ENCODE peak calls at places on chromosomes 3 and 15, in nine cellular contexts. M is OCI-LY7, L is WTC11, C is endothelial cell, U is cardiac fibroblast, G is GM20000, Z is upper lobe of left lung, Y is progenitor cell of endocrine pancreas, K is glutamatergic neuron. T is an unnamed sample.

GRCh38 chr3:143329567-143330164 is 210.1 kb downstream of the CHST2 start:
- DNase-seq in M (no peak), L (no peak), C (no peak), U (no peak), G (no peak), Z (peak), Y (no peak), K (peak), T (no peak)

GRCh38 chr3:133488785-133489367 is 84.6 kb upstream of the CDV3 start:
- DNase-seq in M (peak), L (no peak), C (no peak), U (peak), G (no peak), Z (no peak), Y (no peak), K (no peak), T (no peak)

GRCh38 chr3:13254028-13254951 is 165.8 kb downstream of the NUP210 start:
- DNase-seq in M (no peak), L (no peak), C (no peak), U (no peak), G (no peak), Z (no peak), Y (no peak), K (no peak), T (no peak)

GRCh38 chr3:160980740-160981139 is 124.4 kb downstream of the B3GALNT1 start:
- DNase-seq in M (no peak), L (no peak), C (no peak), U (no peak), G (peak), Z (no peak), Y (no peak), K (no peak), T (no peak)

GRCh38 chr15:45393851-45394250 is 15.5 kb upstream of the GATM start:
- DNase-seq in M (peak), L (peak), C (no peak), U (peak), G (no peak), Z (no peak), Y (no peak), K (no peak), T (no peak)

GRCh38 chr3:82628385-82629014 is 867.1 kb upstream of the GBE1 start:
- DNase-seq in M (no peak), L (no peak), C (no peak), U (no peak), G (no peak), Z (no peak), Y (no peak), K (no peak), T (no peak)

GRCh38 chr3:158679547-158680000 is 7.1 kb upstream of the LXN start:
- DNase-seq in M (no peak), L (no peak), C (no peak), U (peak), G (no peak), Z (no peak), Y (no peak), K (no peak), T (no peak)

GRCh38 chr3:172987268-172987667 is 153.8 kb downstream of the SPATA16 start:
- DNase-seq in M (no peak), L (peak), C (peak), U (peak), G (no peak), Z (no peak), Y (no peak), K (no peak), T (no peak)

GRCh38 chr3:49689046-49689886 is at the start of the genes MST1 and RNF123:
- DNase-seq in M (peak), L (peak), C (peak), U (peak), G (peak), Z (peak), Y (peak), K (peak), T (peak)

GRCh38 chr15:28953573-28954195 is 67.9 kb downstream of the APBA2 start:
- DNase-seq in M (no peak), L (no peak), C (no peak), U (no peak), G (no peak), Z (no peak), Y (no peak), K (no peak), T (no peak)

GRCh38 chr3:99938270-99938955 is 120.8 kb downstream of the CMSS1 start:
- DNase-seq in M (no peak), L (no peak), C (no peak), U (peak), G (peak), Z (no peak), Y (no peak), K (no peak), T (no peak)

GRCh38 chr15:90413411-90414379 is 25.7 kb downstream of the IQGAP1 start:
- DNase-seq in M (no peak), L (no peak), C (no peak), U (peak), G (no peak), Z (no peak), Y (no peak), K (no peak), T (no peak)

GRCh38 chr3:151589311-151589710 is 128.4 kb upstream of the IGSF10 start:
- DNase-seq in M (no peak), L (no peak), C (no peak), U (no peak), G (no peak), Z (no peak), Y (no peak), K (no peak), T (no peak)

GRCh38 chr15:24627443-24627842 is 48.1 kb upstream of the NPAP1 start:
- DNase-seq in M (no peak), L (no peak), C (no peak), U (no peak), G (no peak), Z (no peak), Y (no peak), K (no peak), T (no peak)

GRCh38 chr3:8759038-8759755 is 10.2 kb downstream of the OXTR start:
- DNase-seq in M (no peak), L (no peak), C (no peak), U (no peak), G (no peak), Z (no peak), Y (no peak), K (no peak), T (no peak)

GRCh38 chr3:25420168-25420567 is 7.9 kb upstream of the RARB start:
- DNase-seq in M (no peak), L (no peak), C (no peak), U (no peak), G (no peak), Z (no peak), Y (no peak), K (no peak), T (no peak)

GRCh38 chr15:99333981-99334380 is 82.7 kb downstream of the LRRC28 start:
- DNase-seq in M (no peak), L (no peak), C (no peak), U (no peak), G (no peak), Z (no peak), Y (no peak), K (no peak), T (no peak)

GRCh38 chr15:36527512-36528162 is 51.8 kb upstream of the CDIN1 start:
- DNase-seq in M (no peak), L (no peak), C (no peak), U (no peak), G (no peak), Z (no peak), Y (no peak), K (no peak), T (no peak)

GRCh38 chr3:17125738-17126137 is 241.0 kb downstream of the PLCL2 start:
- DNase-seq in M (no peak), L (no peak), C (no peak), U (no peak), G (no peak), Z (no peak), Y (no peak), K (no peak), T (no peak)

GRCh38 chr3:177830411-177830849 is 633.1 kb upstream of the TBL1XR1 start:
- DNase-seq in M (no peak), L (no peak), C (no peak), U (peak), G (no peak), Z (no peak), Y (no peak), K (no peak), T (no peak)

GRCh38 chr3:107752202-107752990 is 229.6 kb downstream of the BBX start:
- DNase-seq in M (peak), L (peak), C (peak), U (peak), G (no peak), Z (no peak), Y (no peak), K (no peak), T (no peak)

GRCh38 chr15:66838202-66838601 is 136.2 kb downstream of the SMAD6 start:
- DNase-seq in M (no peak), L (no peak), C (no peak), U (no peak), G (no peak), Z (no peak), Y (no peak), K (no peak), T (no peak)

GRCh38 chr15:74873756-74874424 is 725 bp upstream of the SCAMP2 start:
- DNase-seq in M (peak), L (peak), C (no peak), U (no peak), G (no peak), Z (no peak), Y (no peak), K (no peak), T (no peak)

GRCh38 chr15:44593042-44593736 is 56.2 kb downstream of the EIF3J start:
- DNase-seq in M (peak), L (no peak), C (no peak), U (peak), G (no peak), Z (no peak), Y (no peak), K (no peak), T (no peak)

GRCh38 chr3:42174679-42175660 is 83.8 kb downstream of the TRAK1 start:
- DNase-seq in M (peak), L (no peak), C (no peak), U (no peak), G (no peak), Z (no peak), Y (no peak), K (no peak), T (no peak)

GRCh38 chr3:105610473-105610872 is 243.8 kb downstream of the ALCAM start:
- DNase-seq in M (no peak), L (no peak), C (no peak), U (no peak), G (no peak), Z (no peak), Y (no peak), K (no peak), T (no peak)

GRCh38 chr3:78201066-78201465 is 1161.2 kb downstream of the ROBO2 start:
- DNase-seq in M (no peak), L (no peak), C (no peak), U (peak), G (no peak), Z (no peak), Y (no peak), K (no peak), T (no peak)

GRCh38 chr15:40336129-40337122 is 4.3 kb downstream of the CCDC9B start:
- DNase-seq in M (peak), L (peak), C (peak), U (no peak), G (peak), Z (peak), Y (no peak), K (peak), T (no peak)

GRCh38 chr3:27714692-27715453 is 7.2 kb downstream of the EOMES start:
- DNase-seq in M (no peak), L (peak), C (no peak), U (no peak), G (peak), Z (peak), Y (no peak), K (peak), T (peak)

GRCh38 chr15:97598353-97598798 is 362.1 kb upstream of the ARRDC4 start:
- DNase-seq in M (no peak), L (no peak), C (no peak), U (no peak), G (no peak), Z (no peak), Y (no peak), K (no peak), T (no peak)

GRCh38 chr15:41804361-41804760 is 23.5 kb upstream of the JMJD7 start:
- DNase-seq in M (no peak), L (no peak), C (no peak), U (no peak), G (no peak), Z (no peak), Y (no peak), K (no peak), T (no peak)

GRCh38 chr15:49675051-49675450 is 54.2 kb downstream of the DTWD1 start:
- DNase-seq in M (no peak), L (no peak), C (no peak), U (peak), G (no peak), Z (no peak), Y (no peak), K (no peak), T (no peak)
- TF ChIP-seq CTCF in M (no peak), L (no peak), C (no peak), U (peak), G (no peak), Z (no peak), Y (no peak), K (no peak), T (no peak)

DNA sequence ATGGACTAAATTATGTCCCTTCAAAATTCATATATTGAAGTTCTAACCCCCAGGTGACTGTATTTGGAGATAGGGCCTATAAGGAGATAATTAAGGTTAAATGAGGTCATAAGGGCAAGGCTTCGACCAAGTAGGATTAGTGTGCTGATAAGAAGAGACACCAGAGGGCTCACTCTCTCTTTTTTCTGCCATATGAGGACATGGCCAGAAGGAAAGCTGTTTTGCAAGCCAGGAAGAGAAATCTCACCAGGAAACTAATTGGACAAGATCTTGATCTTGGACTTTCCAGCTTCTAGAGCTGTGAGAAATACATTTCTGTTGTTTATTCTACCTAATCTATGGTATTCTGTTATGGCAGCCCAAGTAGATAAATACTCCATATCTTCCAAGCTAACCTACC is 503.6 kb upstream of the NAALADL2 start:
- DNase-seq in M (peak), L (no peak), C (no peak), U (peak), G (no peak), Z (no peak), Y (no peak), K (no peak), T (no peak)
- TF ChIP-seq CTCF in M (peak), L (no peak), C (no peak), U (peak), G (no peak), Z (no peak), Y (no peak), K (peak), T (no peak)

GRCh38 chr15:77420610-77421369 is at the start of gene HMG20A:
- DNase-seq in M (peak), L (peak), C (peak), U (peak), G (peak), Z (peak), Y (peak), K (peak), T (peak)
- TF ChIP-seq CTCF in M (peak), L (no peak), C (no peak), U (no peak), G (no peak), Z (no peak), Y (no peak), K (no peak), T (no peak)

GRCh38 chr3:141998674-141999290 is 122.3 kb downstream of the ATP1B3 start:
- DNase-seq in M (no peak), L (no peak), C (no peak), U (peak), G (no peak), Z (no peak), Y (no peak), K (no peak), T (no peak)
- TF ChIP-seq CTCF in M (peak), L (no peak), C (no peak), U (peak), G (no peak), Z (no peak), Y (no peak), K (no peak), T (no peak)

DNA sequence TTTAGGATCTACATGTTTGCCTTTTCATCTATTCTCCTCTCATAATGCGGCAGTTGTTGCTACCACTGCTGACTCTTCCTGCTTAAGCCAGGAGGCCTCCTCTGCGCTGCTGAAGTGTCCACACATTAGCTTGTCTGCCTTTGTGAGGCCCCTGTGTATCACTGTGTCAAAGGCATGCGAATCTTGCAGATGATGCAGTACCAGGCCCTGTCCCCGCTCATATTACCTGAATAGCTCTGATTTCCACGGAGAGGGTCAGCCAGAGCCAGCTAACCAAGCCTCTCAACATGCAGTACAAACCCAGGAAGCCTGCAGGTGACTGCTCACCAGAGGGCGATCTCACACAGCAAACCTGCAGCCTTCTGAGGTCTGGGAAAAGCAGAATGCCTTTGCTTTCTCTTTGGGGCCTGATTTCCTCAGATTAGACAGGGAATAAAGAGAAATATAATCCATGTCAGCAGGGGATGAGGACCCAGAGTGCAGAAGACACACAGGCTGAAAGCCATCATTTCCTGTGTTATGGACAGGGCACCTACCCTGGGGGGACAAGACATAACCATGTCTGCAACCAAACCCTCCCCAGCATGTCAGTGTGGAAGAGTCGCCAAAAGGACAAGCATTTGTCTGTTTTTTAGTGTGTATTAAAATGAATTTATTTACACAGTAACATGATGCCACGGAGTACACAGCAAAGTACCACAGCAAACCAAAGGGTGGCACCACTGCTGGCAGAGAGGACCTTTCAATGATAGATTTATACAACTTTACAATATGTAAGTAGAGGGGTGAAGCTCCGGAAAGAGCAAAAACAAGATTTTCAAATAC is 36.8 kb upstream of the TSPAN3 start:
- DNase-seq in M (peak), L (peak), C (peak), U (peak), G (peak), Z (no peak), Y (peak), K (peak), T (no peak)
- TF ChIP-seq CTCF in M (peak), L (peak), C (no peak), U (peak), G (peak), Z (peak), Y (peak), K (peak), T (peak)